ENCODE peak calls at places on chromosomes 11 and 22, in eight cellular contexts. R, I, Z, T, K, C, F and H are unnamed samples. For H3K4me1 and H3K36me3, the result is how much of the 10 kb centered on the place peaks cover.

GRCh38 chr11:69574383-69575255 is 66.3 kb upstream of the CCND1 start:
- DNase-seq in K (no peak), T (no peak), F (no peak), Z (no peak), I (no peak), C (no peak), R (no peak), H (no peak)

GRCh38 chr22:33971561-33971961 is 51.3 kb upstream of the LARGE1 start:
- DNase-seq in K (no peak), R (no peak), I (peak), T (no peak), C (no peak), F (no peak), Z (peak), H (no peak)

GRCh38 chr22:19143212-19143611 is 1.2 kb downstream of the ESS2 start:
- DNase-seq in R (no peak), T (no peak), F (no peak), C (no peak), I (no peak), K (no peak), Z (no peak), H (no peak)

GRCh38 chr11:14081541-14082211 is 119.2 kb downstream of the SPON1 start:
- DNase-seq in K (no peak), F (no peak), R (no peak), T (no peak), Z (no peak), I (no peak), C (no peak), H (no peak)

GRCh38 chr11:57567210-57567511 is 311 bp downstream of the UBE2L6 start:
- DNase-seq in R (peak), K (no peak), I (no peak), C (no peak), Z (peak), T (no peak), F (no peak), H (no peak)

GRCh38 chr11:2259897-2260451 is 10.4 kb downstream of the ASCL2 start:
- DNase-seq in F (no peak), I (no peak), K (no peak), Z (no peak), C (no peak), T (no peak), R (no peak), H (no peak)

GRCh38 chr11:3200388-3201111 is 18.1 kb downstream of the MRGPRG start:
- DNase-seq in F (no peak), I (no peak), T (no peak), R (no peak), K (peak), C (no peak), Z (no peak), H (no peak)

GRCh38 chr22:41242396-41243117 is 1.8 kb upstream of the CHADL start:
- DNase-seq in I (no peak), K (no peak), T (no peak), C (no peak), F (no peak), Z (no peak), R (no peak), H (no peak)

GRCh38 chr11:4186464-4187054 is 92.0 kb downstream of the RRM1 start:
- DNase-seq in F (no peak), C (no peak), Z (no peak), R (no peak), K (no peak), T (no peak), I (no peak), H (no peak)

GRCh38 chr11:13970986-13971385 is 8.5 kb downstream of the SPON1 start:
- DNase-seq in R (no peak), C (no peak), Z (no peak), K (no peak), F (no peak), T (no peak), I (no peak), H (no peak)

GRCh38 chr11:129215506-129216245 is 23.6 kb upstream of the ARHGAP32 start:
- DNase-seq in Z (no peak), T (no peak), R (no peak), F (no peak), I (no peak), C (peak), K (peak), H (no peak)

GRCh38 chr22:24155597-24156145 is 25.6 kb upstream of the SUSD2 start:
- DNase-seq in C (no peak), K (peak), Z (peak), T (peak), F (peak), R (no peak), I (peak), H (peak)

GRCh38 chr11:69752890-69753289 is 22.3 kb downstream of the FGF4 start:
- DNase-seq in R (no peak), F (no peak), C (no peak), Z (no peak), I (no peak), K (no peak), T (no peak), H (no peak)

GRCh38 chr22:40037320-40037719 is 42.6 kb downstream of the FAM83F start:
- DNase-seq in Z (no peak), I (no peak), F (no peak), C (no peak), R (no peak), K (no peak), T (no peak), H (no peak)

GRCh38 chr11:68425866-68426380 is 34.6 kb upstream of the PPP6R3 start:
- DNase-seq in Z (no peak), R (no peak), T (no peak), C (no peak), I (no peak), K (no peak), F (no peak), H (no peak)

GRCh38 chr11:112345708-112346107 is 85.0 kb upstream of the PLET1 start:
- DNase-seq in I (no peak), R (no peak), T (no peak), K (peak), Z (no peak), F (no peak), C (no peak), H (no peak)

GRCh38 chr11:111939836-111940604 is 2.9 kb downstream of the DIXDC1 start:
- DNase-seq in K (no peak), F (no peak), C (no peak), T (peak), Z (no peak), R (no peak), I (no peak), H (no peak)

GRCh38 chr11:114617157-114618124 is 21.9 kb upstream of the NXPE4 start:
- DNase-seq in F (no peak), C (no peak), I (no peak), K (no peak), R (no peak), T (no peak), Z (no peak), H (no peak)

GRCh38 chr11:127943763-127944162 is 643.6 kb downstream of the ETS1 start:
- DNase-seq in I (no peak), K (no peak), R (no peak), T (peak), F (no peak), Z (no peak), C (no peak), H (no peak)

GRCh38 chr11:117678651-117679407 is 118.2 kb downstream of the DSCAML1 start:
- DNase-seq in T (no peak), C (no peak), F (no peak), K (no peak), R (no peak), I (no peak), Z (no peak), H (no peak)

GRCh38 chr11:13210424-13210823 is 67.2 kb upstream of the BMAL1 start:
- DNase-seq in F (peak), R (no peak), T (peak), K (peak), C (no peak), I (peak), Z (peak), H (peak)

GRCh38 chr11:5138256-5138655 is at the start of gene OR52A5:
- DNase-seq in F (no peak), I (no peak), R (no peak), T (no peak), C (no peak), Z (no peak), K (no peak), H (no peak)

GRCh38 chr11:99275521-99275920 is 254.8 kb downstream of the CNTN5 start:
- DNase-seq in T (no peak), C (no peak), R (no peak), I (no peak), Z (no peak), K (no peak), F (no peak), H (no peak)

GRCh38 chr22:42930810-42931420 is 73.8 kb upstream of the ARFGAP3 start:
- DNase-seq in T (peak), Z (no peak), R (no peak), F (peak), I (peak), C (no peak), K (no peak), H (peak)
- H3K4me1 ChIP-seq in T (under half), Z (half or more), R (under half), F (half or more), I (half or more), C (under half), K (under half), H (under half)

DNA sequence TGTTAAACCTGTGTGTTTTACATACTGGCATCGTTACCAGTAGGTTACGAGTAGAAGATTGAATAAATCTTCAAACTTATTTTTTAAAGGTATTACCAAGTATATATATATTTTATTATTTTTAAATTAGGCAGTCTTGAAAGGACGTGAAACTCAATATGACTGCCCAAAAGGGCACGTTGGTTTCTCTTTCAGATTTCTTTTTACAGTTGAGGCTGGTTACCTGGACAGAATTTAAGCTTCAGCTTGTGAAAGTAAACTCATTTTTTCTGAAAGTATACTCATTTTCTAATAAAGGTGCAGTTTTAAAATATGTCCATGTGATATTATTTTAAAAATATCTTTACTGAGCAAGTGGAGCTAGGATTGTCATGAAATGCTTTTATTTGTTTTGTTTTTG is 1.7 kb downstream of the FBXO7 start:
- DNase-seq in C (no peak), K (no peak), F (no peak), T (no peak), I (no peak), Z (no peak), R (no peak), H (no peak)
- H3K4me3 ChIP-seq in C (no peak), K (peak), F (peak), T (peak), I (no peak), Z (peak), R (peak), H (no peak)

GRCh38 chr11:134155456-134155855 is 68.3 kb downstream of the NCAPD3 start:
- DNase-seq in I (no peak), R (no peak), T (no peak), K (no peak), F (no peak), C (no peak), Z (no peak), H (no peak)
- H3K36me3 ChIP-seq in I (under half), R (under half), T (under half), K (half or more), F (half or more), C (under half), Z (under half), H (half or more)

GRCh38 chr11:35683728-35684339 is 21.3 kb downstream of the TRIM44 start:
- DNase-seq in Z (no peak), T (no peak), I (no peak), R (no peak), F (no peak), K (no peak), C (no peak), H (no peak)
- H3K4me1 ChIP-seq in Z (under half), T (under half), I (under half), R (under half), F (under half), K (under half), C (under half), H (under half)

GRCh38 chr11:33532720-33533119 is 167.9 kb downstream of the C11orf91 start:
- DNase-seq in I (no peak), C (no peak), Z (no peak), T (no peak), R (no peak), F (no peak), K (no peak), H (no peak)

GRCh38 chr11:33530824-33531223 is 169.8 kb downstream of the C11orf91 start:
- DNase-seq in Z (no peak), F (no peak), C (no peak), I (no peak), T (peak), K (no peak), R (no peak), H (no peak)

GRCh38 chr11:33531743-33532181 is 168.9 kb downstream of the C11orf91 start:
- DNase-seq in T (peak), K (no peak), Z (no peak), F (no peak), R (no peak), I (peak), C (no peak), H (peak)

GRCh38 chr11:33532257-33532656 is 168.4 kb downstream of the C11orf91 start:
- DNase-seq in I (no peak), T (no peak), Z (no peak), F (no peak), C (no peak), K (no peak), R (no peak), H (no peak)

DNA sequence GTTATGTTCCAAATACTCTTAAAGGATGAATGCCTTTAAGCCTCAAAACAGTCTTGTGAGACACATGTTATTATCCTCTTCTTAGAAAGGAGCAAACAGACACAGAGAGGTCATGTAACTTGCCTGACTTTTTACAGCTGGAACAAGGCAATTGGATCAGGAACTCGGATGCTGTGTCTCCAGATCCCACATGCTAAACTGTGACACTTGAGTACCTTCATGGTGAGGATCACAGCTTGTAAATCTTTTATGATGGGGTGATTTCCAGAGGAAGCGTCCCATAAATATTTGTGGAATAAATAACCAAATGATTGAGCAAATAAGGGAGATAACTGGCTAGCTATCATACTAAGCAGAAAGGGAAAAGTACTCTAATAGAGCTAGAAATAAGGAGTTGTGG is 171.2 kb downstream of the C11orf91 start:
- DNase-seq in K (no peak), I (no peak), Z (no peak), C (no peak), T (no peak), F (no peak), R (no peak), H (no peak)
- H3K4me3 ChIP-seq in K (no peak), I (no peak), Z (no peak), C (no peak), T (no peak), F (no peak), R (no peak), H (no peak)

GRCh38 chr11:11993814-11994213 is 14.6 kb downstream of the DKK3 start:
- DNase-seq in C (no peak), T (peak), F (peak), I (no peak), R (no peak), K (no peak), Z (no peak), H (peak)
- H3K36me3 ChIP-seq in C (under half), T (under half), F (under half), I (under half), R (under half), K (under half), Z (under half), H (under half)

DNA sequence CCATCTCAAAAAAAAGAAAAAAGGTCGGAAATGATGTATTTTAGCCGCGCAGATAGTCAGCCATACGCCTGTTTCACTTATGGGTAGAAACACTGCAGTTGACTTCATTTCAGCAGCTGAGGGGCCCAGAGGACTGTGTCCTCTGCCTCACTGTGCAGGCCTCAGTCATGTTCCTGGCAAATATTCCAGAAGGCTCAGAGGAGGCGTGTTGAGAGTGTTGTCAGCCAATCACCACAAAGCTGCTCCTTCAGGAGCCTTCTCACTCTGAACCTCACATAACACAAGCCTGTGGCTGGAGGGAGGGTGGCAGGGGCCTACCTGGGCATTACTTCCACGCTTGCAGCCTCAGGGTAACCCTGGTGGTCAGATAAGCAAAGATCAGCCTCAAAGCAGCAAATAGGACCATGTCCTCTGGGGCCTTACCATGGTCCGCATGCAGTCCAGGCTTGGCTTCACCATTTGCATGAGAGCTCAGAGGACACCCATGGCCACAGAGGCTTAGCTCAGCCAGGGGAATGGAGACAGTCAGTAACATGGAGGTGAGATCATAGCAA is 17.3 kb upstream of the TREH start:
- DNase-seq in I (no peak), R (no peak), Z (no peak), K (no peak), C (no peak), T (no peak), F (no peak), H (no peak)
- H3K4me1 ChIP-seq in I (under half), R (half or more), Z (under half), K (under half), C (under half), T (under half), F (under half), H (under half)

GRCh38 chr11:7531011-7531410 is 17.2 kb downstream of the PPFIBP2 start:
- DNase-seq in R (no peak), F (no peak), Z (no peak), C (no peak), I (no peak), K (no peak), T (no peak), H (no peak)

GRCh38 chr11:7532395-7532794 is 18.6 kb downstream of the PPFIBP2 start:
- DNase-seq in Z (no peak), R (no peak), I (no peak), C (no peak), T (no peak), F (no peak), K (no peak), H (no peak)

GRCh38 chr11:7534030-7534378 is 20.2 kb downstream of the PPFIBP2 start:
- DNase-seq in Z (no peak), T (no peak), I (no peak), K (no peak), C (no peak), F (no peak), R (no peak), H (no peak)

GRCh38 chr11:7536102-7536501 is 22.3 kb downstream of the PPFIBP2 start:
- DNase-seq in K (peak), I (no peak), T (no peak), F (no peak), C (no peak), R (no peak), Z (no peak), H (no peak)

GRCh38 chr11:7533199-7534029 is 19.6 kb downstream of the PPFIBP2 start:
- DNase-seq in C (no peak), T (no peak), F (no peak), I (no peak), K (no peak), Z (no peak), R (no peak), H (no peak)
- H3K4me3 ChIP-seq in C (no peak), T (no peak), F (no peak), I (no peak), K (no peak), Z (no peak), R (no peak), H (no peak)

GRCh38 chr22:35337932-35338331 is 38.2 kb downstream of the TOM1 start:
- DNase-seq in I (no peak), R (no peak), C (no peak), K (no peak), Z (no peak), F (no peak), T (no peak), H (no peak)
- H3K36me3 ChIP-seq in I (under half), R (under half), C (under half), K (under half), Z (under half), F (half or more), T (under half), H (half or more)